ENCODE peak calls at places on chromosomes 13 and 19, in seven cellular contexts. Z is Peyer's patch, A is neuronal stem cell, M is PC-3, I is Caco-2, C is BE2C, V is AG04450. S is an unnamed sample.

GRCh38 chr19:40419066-40419612 is 6.0 kb upstream of the PRX start:
- DNase-seq in Z (no peak), A (no peak), M (no peak), I (no peak), C (no peak), V (no peak), S (no peak)

GRCh38 chr19:45506246-45506990 is 861 bp upstream of the VASP start:
- DNase-seq in Z (peak; percentile 99), A (peak; percentile 88), M (peak; percentile 86), I (peak; percentile 96), C (peak; percentile 97), V (peak; percentile 66), S (peak; percentile 97)

GRCh38 chr13:39317284-39317683 is 279.0 kb downstream of the NHLRC3 start:
- DNase-seq in Z (no peak), A (no peak), M (peak; percentile 47), I (no peak), C (no peak), V (peak; percentile 7), S (peak; percentile 33)

GRCh38 chr13:36998624-36999041 is 507 bp downstream of the ALG5 start:
- DNase-seq in Z (peak; percentile 47), A (no peak), M (no peak), I (peak; percentile 38), C (peak; percentile 25), V (no peak), S (no peak)

GRCh38 chr19:35269425-35270117 is 809 bp downstream of the USF2 start:
- DNase-seq in Z (peak; percentile 95), A (peak; percentile 76), M (peak; percentile 76), I (peak; percentile 94), C (peak; percentile 90), V (peak; percentile 26), S (peak; percentile 88)

GRCh38 chr19:28615966-28616365 is 597.0 kb downstream of the UQCRFS1 start:
- DNase-seq in Z (no peak), A (no peak), M (no peak), I (no peak), C (no peak), V (no peak), S (no peak)

GRCh38 chr19:47726467-47726866 is 13.2 kb downstream of the EHD2 start:
- DNase-seq in Z (no peak), A (no peak), M (no peak), I (no peak), C (no peak), V (no peak), S (no peak)

GRCh38 chr19:34475026-34475974 is 6.3 kb upstream of the WTIP start:
- DNase-seq in Z (no peak), A (no peak), M (peak; percentile 70), I (no peak), C (no peak), V (peak; percentile 61), S (no peak)

DNA sequence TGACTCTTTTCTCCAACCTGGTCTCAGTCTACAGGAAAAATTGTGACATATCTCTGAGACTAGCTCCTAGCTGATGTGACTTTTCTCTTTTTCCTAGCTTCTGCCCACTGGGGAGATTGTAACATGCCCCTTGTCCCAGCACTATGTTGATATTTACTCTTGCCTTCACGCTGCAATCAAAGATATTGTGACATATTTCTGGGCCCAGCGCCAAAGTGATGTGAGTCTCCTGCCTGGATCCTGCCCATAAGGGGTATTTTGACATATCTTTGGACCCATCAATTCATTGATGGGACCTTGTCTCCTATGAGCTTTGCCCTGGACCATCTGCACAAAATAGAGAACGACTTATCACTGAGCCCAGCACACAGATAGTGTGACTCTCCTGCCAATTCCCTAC is 41.1 kb downstream of the ZNF729 start:
- DNase-seq in Z (no peak), A (no peak), M (no peak), I (no peak), C (no peak), V (no peak), S (no peak)
- H3K9me3 ChIP-seq in Z (peaks cover 4% of the 10 kb centered on the region), A (peaks cover 53% of the 10 kb centered on the region), M (peaks cover 43% of the 10 kb centered on the region), I (no peaks in the 10 kb centered on the region), C (peaks cover 4% of the 10 kb centered on the region), V (peaks cover 52% of the 10 kb centered on the region), S (no peaks in the 10 kb centered on the region)

GRCh38 chr13:82688400-82688999 is 1193.8 kb downstream of the SLITRK1 start:
- DNase-seq in Z (no peak), A (no peak), M (peak; percentile 10), I (no peak), C (no peak), V (no peak), S (no peak)
- H3K4me3 ChIP-seq in Z (peak overlapping the region; percentile 27), A (no peak overlapping the region), M (peak overlapping the region; percentile 65), I (no peak overlapping the region), C (no peak overlapping the region), V (peak overlapping the region; percentile 41), S (peak overlapping the region; percentile 23)

GRCh38 chr19:39207293-39207836 is 3.3 kb upstream of the SYCN start:
- DNase-seq in Z (no peak), A (no peak), M (no peak), I (no peak), C (no peak), V (no peak), S (no peak)

GRCh38 chr19:39206122-39206521 is 2.1 kb upstream of the SYCN start:
- DNase-seq in Z (no peak), A (no peak), M (no peak), I (no peak), C (no peak), V (no peak), S (no peak)

GRCh38 chr19:39202998-39203355 is 1.1 kb downstream of the SYCN start:
- DNase-seq in Z (no peak), A (no peak), M (no peak), I (no peak), C (no peak), V (no peak), S (no peak)

GRCh38 chr19:39203372-39204341 is at the start of gene SYCN:
- DNase-seq in Z (no peak), A (no peak), M (no peak), I (no peak), C (no peak), V (no peak), S (no peak)

DNA sequence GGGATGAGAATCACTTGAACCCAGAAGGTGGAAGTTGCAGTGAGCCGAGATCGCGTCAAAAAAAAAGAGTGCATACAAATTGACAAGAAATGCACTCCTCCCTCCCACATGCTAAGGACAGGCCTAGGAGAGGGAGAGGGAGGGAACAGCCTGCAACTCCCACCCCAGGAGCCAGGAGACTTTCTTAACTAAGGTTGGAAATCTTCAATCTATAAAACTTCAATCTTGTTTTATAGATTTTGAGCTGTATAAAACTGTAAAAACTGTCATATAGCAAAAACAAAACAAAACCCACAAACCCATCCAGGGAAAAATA is 1.3 kb upstream of the SYCN start:
- DNase-seq in Z (no peak), A (no peak), M (no peak), I (no peak), C (no peak), V (no peak), S (no peak)
- H3K9me3 ChIP-seq in Z (no peaks in the 10 kb centered on the region), A (no peaks in the 10 kb centered on the region), M (no peaks in the 10 kb centered on the region), I (no peaks in the 10 kb centered on the region), C (no peaks in the 10 kb centered on the region), V (no peaks in the 10 kb centered on the region), S (no peaks in the 10 kb centered on the region)

GRCh38 chr19:41551212-41551610 is 24.8 kb upstream of the CEACAM21 start:
- DNase-seq in Z (no peak), A (no peak), M (no peak), I (no peak), C (no peak), V (no peak), S (no peak)

GRCh38 chr19:41553804-41554203 is 22.2 kb upstream of the CEACAM21 start:
- DNase-seq in Z (no peak), A (no peak), M (no peak), I (no peak), C (no peak), V (no peak), S (no peak)

GRCh38 chr19:41552558-41552957 is 23.4 kb upstream of the CEACAM21 start:
- DNase-seq in Z (peak; percentile 78), A (no peak), M (no peak), I (no peak), C (no peak), V (no peak), S (no peak)

GRCh38 chr19:41548954-41549688 is 26.8 kb upstream of the CEACAM21 start:
- DNase-seq in Z (peak; percentile 91), A (peak; percentile 37), M (no peak), I (no peak), C (no peak), V (no peak), S (no peak)

DNA sequence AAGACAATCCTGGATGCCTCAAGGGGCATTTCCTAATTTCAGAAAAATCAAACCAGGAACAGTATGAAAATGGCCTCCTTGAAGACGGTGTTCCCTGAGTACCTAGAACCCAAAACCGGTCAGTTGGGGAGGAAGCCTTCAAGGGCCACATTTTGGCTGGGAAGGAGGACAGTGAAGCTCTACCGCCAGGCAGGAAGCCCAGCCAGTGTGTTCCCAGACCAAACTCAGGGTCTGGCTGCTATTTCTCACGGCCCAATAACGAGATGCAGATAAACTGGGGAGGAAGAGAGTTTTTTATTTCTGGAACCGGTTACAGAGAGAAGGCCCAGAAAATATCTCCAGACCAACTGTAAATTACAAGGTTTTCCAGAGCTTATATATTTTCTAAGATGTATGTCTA is 24.3 kb upstream of the CEACAM21 start:
- DNase-seq in Z (no peak), A (no peak), M (no peak), I (no peak), C (no peak), V (no peak), S (no peak)
- H3K4me3 ChIP-seq in Z (peak overlapping the region; percentile 38), A (no peak overlapping the region), M (no peak overlapping the region), I (no peak overlapping the region), C (no peak overlapping the region), V (no peak overlapping the region), S (no peak overlapping the region)

GRCh38 chr19:52224211-52224610 is 34.4 kb downstream of the PPP2R1A start:
- DNase-seq in Z (no peak), A (no peak), M (no peak), I (no peak), C (no peak), V (no peak), S (no peak)

GRCh38 chr19:52227980-52228379 is 38.1 kb downstream of the PPP2R1A start:
- DNase-seq in Z (no peak), A (no peak), M (no peak), I (no peak), C (no peak), V (no peak), S (no peak)

GRCh38 chr19:52227196-52227940 is 37.5 kb downstream of the PPP2R1A start:
- DNase-seq in Z (no peak), A (no peak), M (no peak), I (no peak), C (no peak), V (no peak), S (no peak)

GRCh38 chr19:52229524-52229923 is 39.7 kb downstream of the PPP2R1A start:
- DNase-seq in Z (no peak), A (no peak), M (no peak), I (no peak), C (no peak), V (no peak), S (no peak)

GRCh38 chr19:52226652-52227051 is 36.8 kb downstream of the PPP2R1A start:
- DNase-seq in Z (no peak), A (no peak), M (no peak), I (no peak), C (no peak), V (no peak), S (no peak)
- H3K9me3 ChIP-seq in Z (no peaks in the 10 kb centered on the region), A (no peaks in the 10 kb centered on the region), M (no peaks in the 10 kb centered on the region), I (no peaks in the 10 kb centered on the region), C (no peaks in the 10 kb centered on the region), V (no peaks in the 10 kb centered on the region), S (no peaks in the 10 kb centered on the region)

GRCh38 chr19:3367572-3368440 is 1.4 kb downstream of the NFIC start:
- DNase-seq in Z (no peak), A (no peak), M (no peak), I (no peak), C (no peak), V (no peak), S (no peak)
- H3K4me3 ChIP-seq in Z (peak overlapping the region; percentile 72), A (peak overlapping the region; percentile 28), M (peak overlapping the region; percentile 90), I (no peak overlapping the region), C (peak overlapping the region; percentile 74), V (peak overlapping the region; percentile 76), S (peak overlapping the region; percentile 94)